ENCODE peak calls at places on chromosomes 6 and 20, in five cellular contexts. H is IMR-90, X is mesenchymal stem cell, L is H1, G is trophoblast cell. R is an unnamed sample.

GRCh38 chr6:85568411-85568810 is 25.2 kb downstream of the SNX14 start:
- DNase-seq in L (no peak), G (no peak), X (no peak), H (no peak), R (no peak)

GRCh38 chr6:8059129-8059528 is 5.1 kb downstream of the BLOC1S5 start:
- DNase-seq in G (no peak), L (no peak), H (peak), X (peak), R (no peak)

GRCh38 chr6:90298459-90299053 is 1.9 kb upstream of the BACH2 start:
- DNase-seq in H (no peak), X (no peak), L (no peak), G (no peak), R (no peak)

GRCh38 chr6:125054331-125054730 is 92.1 kb downstream of the RNF217 start:
- DNase-seq in X (no peak), G (no peak), L (no peak), H (no peak), R (no peak)

GRCh38 chr6:41182069-41183034 is 18.6 kb downstream of the TREML2 start:
- DNase-seq in H (peak), G (peak), X (peak), L (peak), R (peak)

GRCh38 chr6:88360203-88360797 is 194.2 kb upstream of the CNR1 start:
- DNase-seq in G (peak), H (no peak), X (no peak), L (no peak), R (no peak)

GRCh38 chr20:63309261-63310071 is 16.5 kb downstream of the COL20A1 start:
- DNase-seq in G (no peak), X (peak), L (peak), H (peak), R (peak)

GRCh38 chr6:4581468-4582420 is 194.5 kb upstream of the CDYL start:
- DNase-seq in H (peak), L (no peak), X (peak), G (peak), R (no peak)

GRCh38 chr6:25617997-25618396 is 34.0 kb upstream of the SCGN start:
- DNase-seq in G (no peak), H (no peak), X (no peak), L (no peak), R (no peak)

GRCh38 chr20:23630392-23630849 is 7.3 kb downstream of the CST3 start:
- DNase-seq in H (no peak), X (no peak), G (no peak), L (no peak), R (no peak)

GRCh38 chr6:107786709-107787588 is 37.2 kb downstream of the SCML4 start:
- DNase-seq in L (peak), X (no peak), H (no peak), G (no peak), R (no peak)

GRCh38 chr6:36963451-36964290 is 9.1 kb downstream of the PI16 start:
- DNase-seq in X (no peak), L (peak), G (no peak), H (no peak), R (no peak)

GRCh38 chr6:163323719-163324118 is 90.8 kb upstream of the QKI start:
- DNase-seq in X (no peak), H (no peak), L (no peak), G (no peak), R (no peak)

GRCh38 chr20:60970601-60971000 is 281.5 kb upstream of the CDH4 start:
- DNase-seq in H (no peak), G (no peak), L (no peak), X (no peak), R (no peak)

GRCh38 chr6:28489366-28490190 is 26.0 kb downstream of the GPX6 start:
- DNase-seq in G (peak), L (peak), X (peak), H (peak), R (peak)

GRCh38 chr6:119351005-119351394 is 1.4 kb upstream of the MAN1A1 start:
- DNase-seq in L (no peak), G (no peak), X (peak), H (peak), R (no peak)

GRCh38 chr20:59821201-59821600 is 112.2 kb downstream of the SYCP2 start:
- DNase-seq in L (no peak), H (no peak), G (no peak), X (no peak), R (no peak)

GRCh38 chr6:99614430-99615161 is 8.0 kb downstream of the PRDM13 start:
- DNase-seq in H (no peak), L (no peak), X (no peak), G (no peak), R (no peak)

GRCh38 chr20:16930656-16931055 is 182.5 kb downstream of the OTOR start:
- DNase-seq in H (no peak), L (no peak), X (no peak), G (no peak), R (no peak)

GRCh38 chr6:140956567-140957306 is 1176.0 kb upstream of the GJE1 start:
- DNase-seq in H (peak), L (no peak), X (peak), G (no peak), R (no peak)

GRCh38 chr6:106727480-106728153 is 98.2 kb downstream of the QRSL1 start:
- DNase-seq in L (no peak), G (no peak), H (no peak), X (no peak), R (no peak)

GRCh38 chr20:36645998-36646397 is at the start of gene SLA2:
- DNase-seq in L (no peak), H (no peak), X (no peak), G (no peak), R (no peak)

GRCh38 chr20:53751394-53752368 is 158.0 kb upstream of the ZNF217 start:
- DNase-seq in G (no peak), L (no peak), X (peak), H (no peak), R (no peak)

GRCh38 chr20:45892049-45892816 is 1.1 kb downstream of the CTSA start:
- DNase-seq in H (peak), X (peak), L (no peak), G (peak), R (no peak)

GRCh38 chr6:157232161-157232895 is 91.0 kb downstream of the TMEM242 start:
- DNase-seq in G (no peak), H (no peak), L (no peak), X (no peak), R (no peak)

GRCh38 chr6:95249176-95249575 is 328.2 kb upstream of the MANEA start:
- DNase-seq in G (no peak), H (peak), L (no peak), X (peak), R (no peak)

GRCh38 chr6:125759184-125759902 is 9.9 kb downstream of the HEY2 start:
- DNase-seq in L (peak), H (no peak), G (peak), X (no peak), R (peak)

GRCh38 chr6:136551103-136551502 is 881 bp upstream of the MAP7 start:
- DNase-seq in G (no peak), L (no peak), H (no peak), X (no peak), R (no peak)

GRCh38 chr6:85594197-85594930 is 706 bp upstream of the SNX14 start:
- DNase-seq in X (no peak), L (no peak), H (peak), G (peak), R (no peak)

GRCh38 chr20:9467995-9468394 is 46.4 kb upstream of the LAMP5 start:
- DNase-seq in L (no peak), X (no peak), G (no peak), H (no peak), R (peak)

GRCh38 chr6:90192857-90193256 is 103.8 kb downstream of the BACH2 start:
- DNase-seq in G (no peak), X (no peak), L (no peak), H (no peak), R (no peak)

GRCh38 chr6:168905451-168906090 is 348.1 kb downstream of the THBS2 start:
- DNase-seq in H (no peak), X (no peak), G (peak), L (no peak), R (no peak)

GRCh38 chr20:5539656-5540055 is 210.5 kb upstream of the SHLD1 start:
- DNase-seq in L (no peak), X (no peak), H (no peak), G (no peak), R (no peak)

GRCh38 chr20:5000263-5001173 is 792 bp downstream of the SLC23A2 start:
- DNase-seq in X (peak), G (peak), H (peak), L (peak), R (no peak)

GRCh38 chr20:47113362-47114118 is 218.9 kb downstream of the EYA2 start:
- DNase-seq in G (no peak), X (peak), H (peak), L (no peak), R (no peak)

DNA sequence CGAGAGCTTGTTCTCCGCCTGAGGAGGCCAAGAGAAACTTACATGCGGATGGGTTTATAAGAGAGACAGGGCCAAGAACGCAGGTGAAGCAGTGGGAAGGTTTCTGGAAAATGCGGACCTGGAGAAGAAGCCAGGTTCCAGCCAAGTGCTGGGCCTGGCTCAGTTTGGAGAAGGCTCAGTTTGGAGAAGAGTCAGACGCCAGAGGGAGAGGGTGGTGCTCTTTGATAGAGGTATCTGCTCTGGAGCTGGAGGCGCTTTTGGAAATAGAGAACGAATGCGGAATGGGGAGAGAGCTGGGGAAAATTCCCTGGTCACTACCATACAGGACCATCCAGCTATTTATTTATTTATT is 753 bp downstream of the RSPH9 start:
- DNase-seq in H (no peak), G (peak), X (no peak), L (no peak), R (no peak)
- H3K4me3 ChIP-seq in H (peak), G (peak), X (peak), L (peak), R (peak)

GRCh38 chr20:56630506-56631317 is 1.6 kb downstream of the TFAP2C start:
- DNase-seq in G (peak), X (no peak), H (no peak), L (peak), R (no peak)
- H3K14ac ChIP-seq in G (peak), X (no peak), H (no peak), L (no peak), R (peak)

GRCh38 chr6:122476131-122476530 is 4.5 kb upstream of the SERINC1 start:
- DNase-seq in G (no peak), H (peak), X (peak), L (no peak), R (no peak)

GRCh38 chr6:122472022-122472340 is 374 bp upstream of the SERINC1 start:
- DNase-seq in G (no peak), L (no peak), H (no peak), X (no peak), R (no peak)

DNA sequence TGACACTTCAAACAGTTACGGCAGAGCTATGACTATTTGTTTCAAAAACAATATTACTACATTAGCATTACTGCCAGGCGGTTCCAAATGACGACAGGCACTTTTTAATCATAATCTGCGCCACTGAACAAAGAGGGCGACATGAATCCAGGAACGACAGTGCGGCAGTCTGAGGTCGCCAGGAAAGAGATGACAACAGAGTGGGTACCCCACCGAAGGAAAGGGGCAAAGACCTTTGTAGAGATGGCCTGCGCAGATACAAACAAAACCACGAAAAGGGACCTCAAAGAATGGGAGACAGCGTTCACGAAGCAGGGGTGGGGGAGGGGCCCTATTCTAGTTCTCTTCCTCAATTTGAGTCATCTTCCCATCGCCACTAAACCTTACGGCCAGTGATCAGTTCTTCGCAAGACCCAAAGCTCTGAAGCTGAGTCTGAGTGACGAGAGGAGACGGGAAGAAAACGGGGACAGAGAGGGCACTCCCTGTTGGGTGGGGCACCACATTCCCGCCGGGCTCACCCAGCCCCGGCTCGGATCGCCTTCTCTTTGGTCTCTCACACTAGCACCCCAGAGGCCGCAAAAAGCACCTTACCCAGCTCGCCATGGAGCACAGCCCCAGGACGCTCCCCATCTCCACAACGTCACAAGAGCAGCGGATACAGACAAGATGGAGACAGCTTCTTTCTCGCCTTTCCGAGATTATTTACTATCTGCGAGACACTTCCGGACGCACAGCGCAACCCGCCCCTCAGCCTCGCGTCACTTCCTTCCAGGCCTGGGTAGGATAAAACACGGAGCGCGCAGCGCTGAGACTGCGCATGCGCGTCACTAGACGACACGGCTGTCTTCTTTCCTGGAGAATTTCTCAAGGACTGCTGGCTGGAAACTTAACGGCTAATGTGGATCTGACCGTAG is at the start of gene SERINC1:
- DNase-seq in X (peak), L (peak), G (peak), H (peak), R (peak)
- H3K4ac ChIP-seq in X (peak), L (no peak), G (peak), H (peak), R (no peak)

DNA sequence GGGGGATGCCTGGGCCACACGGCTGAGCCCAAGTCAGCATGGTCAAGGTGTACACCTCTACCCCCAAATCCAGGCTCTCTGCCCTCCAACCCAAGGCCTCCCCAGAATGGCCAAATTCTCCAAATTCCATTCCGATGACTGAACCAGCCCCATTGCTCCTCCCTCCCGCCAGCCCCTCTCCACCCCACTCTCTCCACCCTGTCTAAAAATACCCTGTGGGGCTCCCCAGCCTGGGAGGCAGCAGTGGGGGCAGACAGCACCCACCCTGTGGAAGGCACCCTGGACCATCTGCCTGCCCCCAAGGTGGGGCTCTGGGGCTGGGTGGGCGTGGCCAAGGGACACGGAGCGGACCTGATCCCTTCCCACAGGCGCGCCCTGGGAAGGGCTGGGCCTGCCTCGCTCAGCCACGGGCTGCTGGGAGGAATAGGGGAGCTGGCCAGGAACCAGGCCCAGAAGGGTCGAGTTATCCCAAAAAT is 11.4 kb downstream of the TEAD3 start:
- DNase-seq in L (peak), H (no peak), X (peak), G (peak), R (peak)
- H3K4me3 ChIP-seq in L (peak), H (no peak), X (peak), G (no peak), R (no peak)

DNA sequence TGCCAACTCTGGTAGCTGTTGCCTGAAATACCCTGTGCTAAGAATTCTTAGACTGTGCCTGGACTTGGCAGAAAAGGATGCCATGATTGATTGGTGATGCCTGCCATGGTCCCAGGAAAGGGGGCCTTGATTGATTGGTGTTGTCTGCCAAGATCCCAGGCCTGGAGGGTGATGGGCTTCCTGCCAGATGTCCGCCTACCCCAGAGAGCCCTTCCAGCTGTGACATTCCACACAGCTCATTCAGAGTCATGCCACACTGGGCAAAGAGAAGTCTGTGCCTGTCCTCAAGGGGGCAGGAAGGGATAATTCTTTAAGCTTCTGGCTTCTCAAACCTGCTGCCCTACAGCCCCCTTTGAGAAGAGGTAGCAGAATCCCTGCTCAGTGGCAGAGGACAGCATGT is 24.6 kb downstream of the RIMS4 start:
- DNase-seq in G (no peak), H (no peak), L (peak), X (no peak), R (no peak)
- H3K14ac ChIP-seq in G (no peak), H (no peak), L (no peak), X (no peak), R (no peak)

GRCh38 chr6:31969712-31970603 is 2.0 kb downstream of the DXO start:
- DNase-seq in H (peak), X (peak), L (no peak), G (no peak), R (no peak)

GRCh38 chr6:31971993-31972708 is at the start of gene DXO:
- DNase-seq in X (peak), G (peak), L (peak), H (peak), R (peak)

GRCh38 chr6:31968791-31969711 is 2.9 kb downstream of the DXO start:
- DNase-seq in G (no peak), X (no peak), H (no peak), L (no peak), R (no peak)

GRCh38 chr6:31971279-31971992 is 502 bp downstream of the DXO start:
- DNase-seq in H (no peak), X (no peak), L (peak), G (no peak), R (no peak)

GRCh38 chr6:31970604-31971271 is 1.2 kb downstream of the DXO start:
- DNase-seq in H (no peak), G (no peak), L (no peak), X (no peak), R (no peak)
- H3K4ac ChIP-seq in H (peak), G (no peak), L (no peak), X (no peak), R (no peak)

GRCh38 chr6:73180076-73180717 is 45.1 kb downstream of the KHDC1L start:
- DNase-seq in L (no peak), X (no peak), G (no peak), H (peak), R (no peak)
- H3K4me3 ChIP-seq in L (no peak), X (peak), G (no peak), H (no peak), R (no peak)

GRCh38 chr6:165662041-165662491 is 975 bp downstream of the PDE10A start:
- DNase-seq in G (peak), L (no peak), X (peak), H (peak), R (peak)

GRCh38 chr6:165662671-165663282 is at the start of gene PDE10A:
- DNase-seq in L (peak), G (peak), H (peak), X (peak), R (peak)

GRCh38 chr6:165659945-165660862 is 2.8 kb downstream of the PDE10A start:
- DNase-seq in X (peak), G (no peak), H (peak), L (peak), R (no peak)

GRCh38 chr6:165661416-165662001 is 1.5 kb downstream of the PDE10A start:
- DNase-seq in L (peak), G (no peak), H (peak), X (peak), R (no peak)

GRCh38 chr6:165660881-165661415 is 2.1 kb downstream of the PDE10A start:
- DNase-seq in X (no peak), L (peak), G (no peak), H (no peak), R (no peak)
- H3K14ac ChIP-seq in X (no peak), L (no peak), G (peak), H (no peak), R (peak)

GRCh38 chr6:10743514-10743913 is 4.1 kb upstream of the TMEM14B start:
- DNase-seq in G (no peak), X (no peak), H (no peak), L (no peak), R (no peak)

GRCh38 chr6:10749734-10750133 is 2.1 kb downstream of the TMEM14B start:
- DNase-seq in G (no peak), L (no peak), H (no peak), X (no peak), R (no peak)

GRCh38 chr6:10745116-10745515 is 2.5 kb upstream of the TMEM14B start:
- DNase-seq in G (no peak), X (no peak), H (no peak), L (no peak), R (no peak)

GRCh38 chr6:10746915-10747250 is 722 bp upstream of the TMEM14B start:
- DNase-seq in H (no peak), G (no peak), X (no peak), L (no peak), R (no peak)

GRCh38 chr6:10747251-10747972 is at the start of gene TMEM14B:
- DNase-seq in H (peak), G (peak), L (peak), X (peak), R (peak)
- H3K4ac ChIP-seq in H (peak), G (peak), L (no peak), X (peak), R (no peak)